ENCODE peak calls at places on chromosomes 5 and 9, in eight cellular contexts. M is amniotic stem cell; Z is tibial artery; N is psoas muscle; O is pons; I is CD8-positive, alpha-beta T cell; X is activated CD4-positive, alpha-beta T cell treated with anti-CD3 and anti-CD28 coated beads, Interleukin-2, amount 50 U/mL, for 48 hours; V is mesendoderm. Q is an unnamed sample.

GRCh38 chr9:91515074-91515687 is 91.5 kb upstream of the NFIL3 start:
- DNase-seq in V (peak; percentile 70), N (no peak), X (peak; percentile 3), O (peak; percentile 2), M (peak; percentile 29), I (no peak), Z (no peak), Q (peak; percentile 67)

GRCh38 chr9:113042884-113043657 is 13.5 kb downstream of the ZFP37 start:
- DNase-seq in O (no peak), M (no peak), X (no peak), V (peak; percentile 34), I (no peak), N (no peak), Z (no peak), Q (no peak)

GRCh38 chr5:148005788-148006520 is 57.8 kb upstream of the SPINK5 start:
- DNase-seq in N (no peak), V (peak; percentile 84), X (no peak), M (no peak), O (no peak), Z (no peak), I (no peak), Q (no peak)

GRCh38 chr5:144547098-144547499 is 376.4 kb downstream of the KCTD16 start:
- DNase-seq in V (no peak), O (no peak), Z (no peak), I (no peak), M (peak; percentile 42), N (no peak), X (no peak), Q (no peak)

GRCh38 chr5:43193171-43193951 is 1.3 kb downstream of the NIM1K start:
- DNase-seq in V (peak; percentile 81), N (no peak), I (no peak), O (peak; percentile 84), X (peak; percentile 47), M (peak; percentile 80), Z (no peak), Q (peak; percentile 29)

GRCh38 chr5:113059232-113059805 is 82.7 kb downstream of the DCP2 start:
- DNase-seq in N (no peak), X (no peak), I (no peak), O (peak; percentile 55), M (no peak), V (no peak), Z (no peak), Q (peak; percentile 56)

GRCh38 chr5:43711496-43711895 is 108.5 kb downstream of the NNT start:
- DNase-seq in N (no peak), Z (no peak), M (no peak), X (no peak), I (no peak), V (peak; percentile 76), O (no peak), Q (no peak)

GRCh38 chr9:89710689-89711088 is 105.9 kb downstream of the GADD45G start:
- DNase-seq in X (no peak), I (no peak), N (no peak), O (peak; percentile 27), M (no peak), V (no peak), Z (no peak), Q (no peak)

GRCh38 chr9:883011-883410 is 41.5 kb downstream of the DMRT1 start:
- DNase-seq in V (no peak), N (no peak), I (no peak), X (no peak), O (no peak), M (no peak), Z (no peak), Q (no peak)

GRCh38 chr5:9927106-9927505 is 297.0 kb upstream of the TAS2R1 start:
- DNase-seq in X (no peak), O (no peak), V (peak; percentile 88), Z (no peak), I (no peak), N (no peak), M (no peak), Q (no peak)